ENCODE peak calls at places on chromosome 16, in six cellular contexts. Y is neural progenitor cell, V is HAP-1, S is GM23248, D is transverse colon, X is body of pancreas. B is an unnamed sample. For H3K9me3, the result is how much of the 10 kb centered on the place peaks cover.

GRCh38 chr16:85172465-85173071 is 60.3 kb upstream of the CIBAR2 start:
- DNase-seq in V (peak), X (peak), Y (peak), S (peak), D (no peak), B (no peak)

GRCh38 chr16:30397776-30398659 is 2.8 kb downstream of the ZNF48 start:
- DNase-seq in Y (no peak), D (no peak), X (no peak), S (no peak), V (no peak), B (no peak)

GRCh38 chr16:72997141-72997542 is 50.8 kb downstream of the ZFHX3 start:
- DNase-seq in V (no peak), S (peak), Y (no peak), D (no peak), X (peak), B (peak)

GRCh38 chr16:57815987-57816745 is 13.9 kb upstream of the KIFC3 start:
- DNase-seq in V (no peak), S (peak), D (peak), X (peak), Y (peak), B (peak)

GRCh38 chr16:11112723-11113348 is 143.2 kb downstream of the SOCS1 start:
- DNase-seq in D (no peak), X (no peak), S (no peak), V (peak), Y (no peak), B (no peak)

GRCh38 chr16:16120382-16121184 is 102.7 kb downstream of the ABCC6 start:
- DNase-seq in Y (no peak), S (no peak), V (no peak), D (peak), X (no peak), B (no peak)

GRCh38 chr16:73057369-73058210 is 9.7 kb upstream of the ZFHX3 start:
- DNase-seq in S (peak), V (no peak), X (peak), Y (peak), D (no peak), B (peak)

GRCh38 chr16:48899500-48899899 is 289.5 kb upstream of the N4BP1 start:
- DNase-seq in X (no peak), D (no peak), S (no peak), Y (no peak), V (no peak), B (no peak)

GRCh38 chr16:57446530-57447141 is 549 bp downstream of the CIAPIN1 start:
- DNase-seq in V (peak), Y (no peak), X (peak), D (peak), S (peak), B (no peak)

GRCh38 chr16:81265658-81266451 is 27.4 kb downstream of the BCO1 start:
- DNase-seq in D (peak), X (peak), V (no peak), S (peak), Y (no peak), B (peak)

GRCh38 chr16:73253922-73254480 is 206.1 kb upstream of the ZFHX3 start:
- DNase-seq in V (no peak), X (no peak), Y (no peak), S (no peak), D (no peak), B (no peak)

GRCh38 chr16:15928261-15929104 is 20.9 kb upstream of the ABCC1 start:
- DNase-seq in S (no peak), X (no peak), Y (peak), V (no peak), D (peak), B (no peak)

GRCh38 chr16:89418352-89418751 is 72.0 kb downstream of the ANKRD11 start:
- DNase-seq in X (no peak), V (no peak), Y (no peak), D (no peak), S (no peak), B (no peak)

GRCh38 chr16:22325598-22326368 is 28.6 kb downstream of the POLR3E start:
- DNase-seq in X (no peak), D (no peak), V (no peak), Y (no peak), S (no peak), B (no peak)

GRCh38 chr16:67326115-67326471 is 448 bp downstream of the KCTD19 start:
- DNase-seq in Y (no peak), S (no peak), V (peak), D (no peak), X (no peak), B (no peak)

GRCh38 chr16:1961651-1962067 is 2.3 kb downstream of the NDUFB10 start:
- DNase-seq in S (peak), X (no peak), Y (no peak), V (peak), D (no peak), B (no peak)

GRCh38 chr16:59060212-59060611 is 326.1 kb upstream of the GOT2 start:
- DNase-seq in S (peak), X (no peak), V (no peak), D (no peak), Y (no peak), B (no peak)

GRCh38 chr16:84295203-84295850 is 649 bp downstream of the WFDC1 start:
- DNase-seq in S (peak), Y (no peak), D (no peak), V (no peak), X (no peak), B (no peak)

GRCh38 chr16:53913082-53913870 is 209.3 kb downstream of the FTO start:
- DNase-seq in V (peak), S (peak), Y (no peak), D (peak), X (no peak), B (peak)

GRCh38 chr16:67115649-67116048 is 5.9 kb downstream of the PHAF1 start:
- DNase-seq in D (no peak), X (no peak), Y (no peak), S (peak), V (no peak), B (no peak)

GRCh38 chr16:83835972-83836566 is 28.3 kb downstream of the HSBP1 start:
- DNase-seq in V (peak), Y (no peak), S (peak), D (no peak), X (no peak), B (no peak)

GRCh38 chr16:72797606-72798005 is 250.3 kb downstream of the ZFHX3 start:
- DNase-seq in S (no peak), D (no peak), Y (no peak), V (no peak), X (no peak), B (no peak)

GRCh38 chr16:2194852-2195315 is 1.5 kb downstream of the CASKIN1 start:
- DNase-seq in X (peak), V (peak), Y (peak), D (peak), S (peak), B (no peak)

DNA sequence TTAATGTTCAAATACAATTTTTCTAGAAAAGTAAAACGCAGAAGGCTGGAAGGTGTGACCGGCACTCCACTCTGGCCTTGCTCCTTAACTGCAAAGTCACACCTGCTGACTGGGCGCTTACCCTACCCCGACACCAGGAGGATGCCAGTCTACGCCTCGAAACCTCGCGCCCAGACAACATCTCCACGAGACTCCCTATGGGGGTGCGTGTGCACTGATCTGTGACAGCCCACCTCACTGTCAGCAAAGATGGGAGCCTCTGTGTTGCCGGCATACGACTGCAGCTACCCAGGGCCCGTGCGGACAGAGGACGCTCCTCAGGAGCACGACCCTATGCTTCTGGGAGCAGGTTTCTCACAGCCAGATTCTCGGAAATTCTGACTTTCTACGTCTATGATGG is 26.1 kb downstream of the MAP1LC3B start:
- DNase-seq in X (no peak), S (no peak), D (no peak), V (no peak), Y (no peak), B (no peak)
- H3K9me3 ChIP-seq in X (under half), S (under half), D (under half), V (under half), Y (under half), B (under half)

GRCh38 chr16:68575082-68575481 is 36.0 kb downstream of the ZFP90 start:
- DNase-seq in D (no peak), V (no peak), X (no peak), Y (no peak), S (no peak), B (no peak)

GRCh38 chr16:68577352-68577853 is 38.3 kb downstream of the ZFP90 start:
- DNase-seq in D (no peak), Y (no peak), X (no peak), S (no peak), V (no peak), B (no peak)

DNA sequence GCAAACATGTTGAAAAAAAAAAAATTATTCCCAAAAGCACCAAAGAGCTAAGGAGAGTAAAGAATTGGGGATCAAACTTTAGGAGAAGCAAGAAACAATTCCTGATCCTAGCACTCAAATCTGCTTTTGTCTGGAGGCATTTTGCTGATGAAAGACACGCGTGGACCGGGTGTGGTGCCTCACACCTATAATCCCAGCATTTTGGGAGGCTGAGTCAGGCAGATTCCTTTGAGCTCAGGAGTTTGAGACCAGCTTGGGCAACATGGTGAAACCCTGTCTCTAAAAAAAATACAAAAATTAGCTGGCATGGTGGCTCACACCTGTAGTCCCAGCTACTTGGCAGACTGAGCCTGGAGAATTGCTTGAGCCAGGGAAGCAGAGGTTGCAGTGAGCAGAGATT is 35.4 kb downstream of the ZFP90 start:
- DNase-seq in D (no peak), V (no peak), S (no peak), Y (no peak), X (no peak), B (no peak)
- H3K9me3 ChIP-seq in D (half or more), V (under half), S (under half), Y (under half), X (under half), B (under half)

GRCh38 chr16:4246777-4247476 is 5.0 kb upstream of the SRL start:
- DNase-seq in X (no peak), V (no peak), S (no peak), D (no peak), Y (no peak), B (no peak)
- H3K9me3 ChIP-seq in X (under half), V (under half), S (under half), D (under half), Y (under half), B (under half)

DNA sequence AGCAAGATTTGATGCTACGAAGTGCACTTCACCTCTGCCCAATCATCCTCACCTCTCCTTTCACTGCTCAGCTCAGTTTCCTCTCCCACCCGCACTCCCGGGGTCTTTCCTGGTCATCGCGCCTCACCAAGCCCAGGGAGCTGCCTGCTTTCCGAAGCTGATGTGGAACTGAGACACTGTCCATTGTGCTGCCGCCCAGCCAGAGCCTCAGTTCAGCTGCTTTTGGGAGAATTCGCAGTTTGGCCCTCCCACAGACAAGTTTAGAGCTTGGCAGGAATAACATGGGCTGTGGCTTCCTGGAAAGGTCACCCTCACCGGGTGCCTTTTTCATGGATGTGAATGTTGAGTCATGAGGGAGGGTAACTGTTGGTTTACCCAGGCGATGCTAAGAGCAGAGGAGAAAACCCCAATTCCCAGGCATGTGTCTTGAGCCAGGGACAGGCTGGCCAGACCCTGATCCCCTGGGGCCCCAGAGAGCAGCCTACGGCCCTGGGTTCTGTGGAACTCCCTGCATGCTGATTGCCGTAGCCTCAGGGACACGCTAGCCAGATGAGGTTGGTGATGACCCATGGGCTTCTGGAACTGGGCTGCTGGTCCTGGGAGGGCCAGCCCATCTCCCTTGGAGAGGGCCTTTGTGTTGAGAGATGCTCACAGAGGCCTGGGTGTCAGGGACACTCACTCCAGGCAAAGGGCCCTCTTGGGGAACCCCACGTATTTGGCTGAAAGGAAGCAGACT is 1687.5 kb downstream of the TP53TG3F start:
- DNase-seq in V (no peak), X (no peak), S (no peak), Y (no peak), D (no peak), B (no peak)
- H3K9me3 ChIP-seq in V (under half), X (under half), S (under half), Y (under half), D (under half), B (under half)

GRCh38 chr16:34802848-34803599 is 1343.6 kb downstream of the TP53TG3F start:
- DNase-seq in Y (no peak), V (no peak), D (no peak), S (no peak), X (no peak), B (no peak)
- H3K9me3 ChIP-seq in Y (under half), V (under half), D (under half), S (under half), X (under half), B (under half)

DNA sequence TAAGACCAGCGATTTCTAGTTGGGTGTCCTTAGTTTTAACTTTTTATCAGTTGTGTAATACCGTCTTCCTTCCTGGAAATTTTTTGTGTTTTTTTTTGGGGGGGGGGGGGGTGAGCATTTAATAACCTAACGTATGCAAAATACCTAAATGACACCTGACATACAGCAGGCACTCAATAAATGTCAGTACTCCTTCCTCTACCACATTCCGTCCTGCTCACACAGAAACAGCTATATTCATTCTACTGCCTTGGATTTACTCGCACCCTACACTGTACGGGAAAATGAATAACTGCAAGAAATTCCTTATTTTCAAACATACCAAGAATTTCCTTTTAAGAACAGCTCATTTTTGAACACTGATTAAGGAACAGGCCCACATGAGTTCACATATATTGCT is 5.3 kb downstream of the XYLT1 start:
- DNase-seq in S (no peak), D (no peak), V (no peak), Y (no peak), X (no peak), B (no peak)
- H3K9me3 ChIP-seq in S (under half), D (under half), V (under half), Y (under half), X (under half), B (under half)

GRCh38 chr16:35691057-35691456 is 2231.6 kb downstream of the TP53TG3F start:
- DNase-seq in Y (no peak), D (no peak), X (no peak), S (no peak), V (no peak), B (no peak)
- H3K9me3 ChIP-seq in Y (under half), D (under half), X (under half), S (under half), V (under half), B (under half)

DNA sequence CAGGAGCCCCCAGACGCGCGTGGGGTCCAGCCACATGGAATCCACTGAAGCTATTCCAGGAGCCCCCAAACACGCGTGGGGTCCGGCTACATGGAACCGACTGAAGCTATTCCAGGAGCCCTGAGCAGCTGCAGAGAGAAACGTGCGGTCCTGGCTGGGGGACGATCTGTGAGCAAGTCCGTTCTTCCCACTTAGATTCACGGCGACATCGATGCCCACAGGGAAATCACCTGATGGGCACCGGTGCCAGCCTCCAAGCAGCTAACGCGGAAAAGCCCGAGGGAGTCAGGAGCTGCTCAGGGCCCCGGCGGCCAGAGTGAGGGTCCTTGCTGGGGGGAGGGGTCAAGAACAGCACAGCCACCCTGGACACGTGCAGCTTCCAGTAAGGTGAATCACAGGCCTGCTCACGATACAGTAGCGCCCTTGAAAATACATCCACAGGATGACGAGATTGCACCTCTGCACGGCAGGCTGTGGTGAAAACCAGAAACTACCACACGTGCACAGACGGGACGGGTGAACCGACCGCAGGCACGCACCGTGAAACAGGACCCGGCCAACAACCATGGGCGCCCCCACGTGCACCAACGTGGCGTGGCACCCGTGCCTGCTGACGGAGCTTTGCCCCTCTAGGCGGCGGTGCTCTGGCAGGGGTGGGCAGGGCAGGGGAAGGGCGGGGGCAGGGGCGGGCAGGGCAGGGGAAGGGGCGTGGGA is 77.7 kb upstream of the GNG13 start:
- DNase-seq in S (no peak), V (no peak), X (no peak), Y (peak), D (peak), B (no peak)
- H3K9me3 ChIP-seq in S (under half), V (under half), X (under half), Y (under half), D (under half), B (under half)

B was measured in uterus.